ENCODE peak calls at places on chromosomes 7 and 10, in four cellular contexts. D is neural progenitor cell, L is PC-3, P is HCT116. O is an unnamed sample.

GRCh38 chr10:5585517-5586222 is 60.9 kb downstream of the CALML3 start:
- DNase-seq in D (no peak), L (peak), P (no peak), O (no peak)

GRCh38 chr10:35641430-35642015 is 573 bp downstream of the FZD8 start:
- DNase-seq in D (peak), L (no peak), P (no peak), O (peak)

GRCh38 chr10:5943536-5943935 is 33.8 kb downstream of the IL15RA start:
- DNase-seq in D (peak), L (no peak), P (no peak), O (no peak)

GRCh38 chr10:35386594-35387174 is 50.4 kb downstream of the CCNY start:
- DNase-seq in D (peak), L (peak), P (no peak), O (no peak)

GRCh38 chr7:9204571-9204970 is 771.2 kb downstream of the NXPH1 start:
- DNase-seq in D (peak), L (no peak), P (no peak), O (no peak)

GRCh38 chr10:69224862-69225657 is 4.9 kb downstream of the HKDC1 start:
- DNase-seq in D (no peak), L (peak), P (no peak), O (peak)

GRCh38 chr7:151416921-151417320 is 7.1 kb upstream of the WDR86 start:
- DNase-seq in D (no peak), L (no peak), P (no peak), O (no peak)

GRCh38 chr10:69320521-69320920 is 42.2 kb downstream of the HK1 start:
- DNase-seq in D (no peak), L (no peak), P (no peak), O (no peak)

GRCh38 chr10:129968020-129968861 is 4.2 kb upstream of the EBF3 start:
- DNase-seq in D (peak), L (no peak), P (no peak), O (no peak)

GRCh38 chr10:21756707-21757600 is 222.9 kb downstream of the MLLT10 start:
- DNase-seq in D (no peak), L (no peak), P (no peak), O (no peak)

GRCh38 chr10:34137955-34138354 is 677.1 kb downstream of the PARD3 start:
- DNase-seq in D (no peak), L (peak), P (no peak), O (no peak)

GRCh38 chr7:132575336-132575986 is 809 bp downstream of the PLXNA4 start:
- DNase-seq in D (peak), L (peak), P (no peak), O (no peak)

GRCh38 chr7:149624006-149624405 is 126.4 kb upstream of the ZNF746 start:
- DNase-seq in D (peak), L (peak), P (no peak), O (peak)

GRCh38 chr7:142883571-142884284 is 1.8 kb downstream of the TRPV6 start:
- DNase-seq in D (no peak), L (no peak), P (no peak), O (no peak)

DNA sequence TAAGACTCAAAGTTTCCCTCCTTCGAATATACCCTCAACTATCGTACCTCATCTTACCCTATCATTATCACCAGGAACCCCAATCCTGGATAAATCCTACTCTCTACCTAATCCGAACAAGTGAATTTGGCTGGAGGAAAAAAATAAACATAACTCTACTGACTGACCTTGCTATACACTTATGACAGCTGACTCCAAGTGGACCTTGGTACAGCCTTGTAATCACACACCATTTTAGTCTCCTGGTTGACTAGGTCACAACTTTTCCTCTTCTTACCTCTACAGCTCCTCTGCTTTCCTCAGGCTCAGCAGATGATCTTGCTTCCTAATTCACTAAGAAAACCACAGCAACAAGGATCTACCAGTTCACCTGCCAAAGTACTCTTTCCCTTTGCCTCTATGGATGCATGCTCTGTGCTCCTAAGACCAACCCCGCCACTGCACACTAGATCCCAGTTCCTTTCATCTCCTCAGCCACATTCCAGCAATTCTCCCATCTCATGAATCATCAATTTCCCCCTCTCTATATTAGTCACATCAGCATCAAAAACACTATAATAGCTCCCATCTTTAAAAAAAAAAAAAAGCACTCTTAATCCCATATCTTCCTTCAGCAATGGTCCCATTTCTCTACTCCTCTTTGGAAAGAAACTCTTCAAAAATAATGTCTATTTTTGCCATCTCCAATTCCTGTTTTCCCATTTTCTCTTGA is 35.5 kb downstream of the COA1 start:
- DNase-seq in D (no peak), L (peak), P (peak), O (no peak)
- TF ChIP-seq EZH2phosphoT487 in D (no peak), L (no peak), P (no peak), O (no peak)

GRCh38 chr10:10599994-10600393 is 417.7 kb upstream of the CELF2 start:
- DNase-seq in D (no peak), L (no peak), P (no peak), O (no peak)
- H3K27ac ChIP-seq in D (no peak), L (no peak), P (no peak), O (no peak)

DNA sequence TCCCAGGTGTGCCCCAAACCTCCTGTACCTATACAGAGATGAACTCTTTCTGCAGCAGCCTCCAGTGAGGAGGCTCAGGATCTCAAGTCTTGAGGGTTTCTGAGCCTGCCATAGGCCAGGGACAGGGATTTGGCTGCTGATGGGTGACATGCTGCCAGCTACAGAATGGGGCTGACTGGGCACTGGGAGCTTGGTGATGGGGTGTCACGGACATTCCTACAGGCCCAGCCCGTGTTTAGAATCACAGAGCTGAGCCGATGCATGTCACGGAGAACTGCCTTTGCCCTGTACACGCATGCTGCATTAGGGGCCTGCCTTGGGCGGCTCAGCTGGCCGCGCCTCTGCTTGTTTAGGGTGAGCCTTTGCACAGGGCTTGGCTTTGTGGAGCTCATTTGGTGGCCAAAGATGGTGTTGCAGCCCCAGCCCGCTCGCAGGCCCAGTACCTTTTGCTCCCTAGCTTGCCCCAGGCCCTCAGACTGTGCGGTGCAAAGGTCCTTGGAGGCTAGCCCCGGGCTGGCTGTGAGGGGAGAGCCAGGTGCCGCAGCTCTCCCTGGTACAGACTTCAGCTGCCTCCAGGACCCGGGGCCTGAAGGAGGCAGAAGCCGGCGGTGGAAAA is 108.4 kb upstream of the BTBD16 start:
- DNase-seq in D (no peak), L (no peak), P (no peak), O (no peak)
- H3K4me2 ChIP-seq in D (peak), L (no peak), P (no peak), O (no peak)

DNA sequence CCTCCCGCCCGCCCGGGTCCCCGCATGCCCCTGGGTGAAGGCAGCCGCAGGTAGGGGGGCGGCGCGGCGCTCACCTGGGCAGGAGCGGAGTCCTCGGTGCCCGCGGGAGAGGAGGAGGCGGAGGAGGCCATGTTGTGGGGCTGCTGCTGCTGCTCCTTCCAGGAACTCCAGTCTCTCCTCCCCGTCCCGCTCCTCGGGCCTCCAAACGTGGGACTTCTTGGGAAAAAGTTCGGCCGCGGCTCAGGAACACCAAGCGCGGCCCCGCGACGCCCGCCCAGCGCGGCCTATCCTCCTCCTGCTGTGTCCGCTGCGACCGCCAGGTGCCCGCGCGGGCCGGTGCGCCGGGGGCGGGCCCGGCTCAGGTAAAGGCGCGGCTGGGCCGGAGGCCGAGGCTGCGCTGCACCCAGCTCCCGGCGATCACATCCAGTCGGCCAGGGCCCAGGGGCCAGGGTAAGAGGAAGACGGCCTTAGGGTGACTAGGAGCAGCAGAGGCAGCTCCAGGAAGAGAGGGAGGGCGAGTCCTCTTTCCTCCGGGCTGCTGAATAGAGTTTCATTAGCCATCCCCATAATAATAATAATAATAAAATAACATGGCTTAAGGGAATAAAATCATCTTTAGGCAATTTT is 45.0 kb upstream of the CDK1 start:
- DNase-seq in D (peak), L (peak), P (peak), O (no peak)
- TF ChIP-seq EZH2phosphoT487 in D (no peak), L (no peak), P (no peak), O (no peak)

DNA sequence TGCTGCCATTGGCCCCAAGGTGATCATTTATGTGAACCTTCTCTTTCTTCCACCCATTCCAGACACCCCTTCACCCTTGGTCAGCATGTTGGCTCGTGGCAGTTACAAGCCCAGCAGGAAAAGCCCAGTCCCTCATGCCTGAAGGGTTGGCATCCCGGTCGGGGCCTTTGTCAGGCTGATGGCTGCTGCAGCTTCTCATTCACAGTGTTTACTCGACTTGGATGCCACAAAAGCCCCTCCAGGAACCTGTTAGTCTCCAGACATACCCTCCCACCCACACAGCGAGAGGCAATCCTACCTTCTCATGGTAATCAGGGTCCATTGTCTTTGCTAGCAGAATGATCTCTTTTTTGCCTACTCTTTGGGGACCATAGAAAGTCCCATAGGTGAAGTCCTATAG is 200.8 kb upstream of the PFKP start:
- DNase-seq in D (no peak), L (no peak), P (no peak), O (no peak)
- H3K27ac ChIP-seq in D (no peak), L (no peak), P (no peak), O (no peak)

O was measured in OCI-LY7.